ENCODE peak calls at places on chromosomes 1 and 21, in four cellular contexts. T is cardiac muscle cell, R is colonic mucosa, F is body of pancreas. B is an unnamed sample.

GRCh38 chr1:59892836-59893811 is 33.4 kb downstream of the CYP2J2 start:
- DNase-seq in T (peak), R (peak), F (peak), B (no peak)

GRCh38 chr1:161487483-161487827 is 17.8 kb upstream of the FCGR2A start:
- DNase-seq in T (no peak), R (peak), F (peak), B (no peak)

GRCh38 chr1:26717066-26717465 is 21.3 kb downstream of the ARID1A start:
- DNase-seq in T (no peak), R (no peak), F (no peak), B (no peak)

GRCh38 chr1:179955731-179956130 is 1.1 kb downstream of the CEP350 start:
- DNase-seq in T (no peak), R (no peak), F (no peak), B (no peak)

GRCh38 chr1:150076066-150076465 is 8.5 kb downstream of the VPS45 start:
- DNase-seq in T (no peak), R (no peak), F (no peak), B (no peak)

GRCh38 chr1:11952455-11953109 is 18.1 kb downstream of the PLOD1 start:
- DNase-seq in T (no peak), R (no peak), F (no peak), B (no peak)

GRCh38 chr1:200306954-200307754 is 102.7 kb downstream of the ZNF281 start:
- DNase-seq in T (peak), R (no peak), F (peak), B (peak)

GRCh38 chr1:234915923-234916675 is 212.5 kb downstream of the TOMM20 start:
- DNase-seq in T (peak), R (no peak), F (peak), B (no peak)

GRCh38 chr1:30684881-30685795 is 38.2 kb downstream of the MATN1 start:
- DNase-seq in T (peak), R (peak), F (peak), B (no peak)
- TF ChIP-seq CTCF in T (no peak), R (peak), F (peak), B (no peak)

GRCh38 chr21:45537746-45538291 is 4.4 kb downstream of the SLC19A1 start:
- DNase-seq in T (no peak), R (no peak), F (no peak), B (no peak)
- TF ChIP-seq CTCF in T (no peak), R (no peak), F (no peak), B (no peak)

DNA sequence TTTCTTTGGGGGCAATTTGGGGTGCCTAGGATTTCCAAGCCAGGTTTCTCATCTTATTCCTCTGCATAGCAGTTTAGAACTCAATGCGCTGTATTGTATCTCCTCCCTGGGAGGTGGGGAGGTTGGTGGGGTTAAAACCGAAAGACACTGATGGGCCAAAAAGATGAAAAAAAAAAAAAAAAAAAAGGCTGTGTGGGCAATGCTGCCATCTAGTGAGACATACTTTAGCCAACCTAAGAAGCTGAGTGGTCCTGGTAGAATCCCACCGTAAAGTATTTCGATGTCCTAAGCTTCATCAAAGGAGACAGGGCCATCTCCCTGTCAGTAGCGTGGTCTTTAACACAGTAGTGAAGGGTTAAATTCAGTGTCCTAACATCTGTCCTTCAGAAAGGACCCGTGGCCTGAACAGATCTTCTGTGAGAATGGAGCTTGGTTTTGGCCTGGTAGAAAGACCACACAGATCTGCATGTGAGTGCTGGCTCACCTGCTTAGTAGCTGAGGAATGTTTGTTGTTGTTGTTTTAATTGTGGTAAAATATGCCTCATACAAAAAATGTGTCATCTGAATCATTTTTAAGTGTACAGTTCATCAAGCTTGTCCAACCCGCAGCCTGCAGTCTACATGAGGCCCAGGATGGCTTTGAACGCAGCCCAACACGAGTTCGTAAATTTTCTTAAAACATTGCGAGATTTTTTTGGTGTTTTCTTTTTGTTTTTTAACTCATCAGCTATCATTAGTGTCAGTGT is 226.2 kb downstream of the KIF26B start:
- DNase-seq in T (no peak), R (no peak), F (no peak), B (no peak)
- TF ChIP-seq CTCF in T (peak), R (no peak), F (peak), B (no peak)

DNA sequence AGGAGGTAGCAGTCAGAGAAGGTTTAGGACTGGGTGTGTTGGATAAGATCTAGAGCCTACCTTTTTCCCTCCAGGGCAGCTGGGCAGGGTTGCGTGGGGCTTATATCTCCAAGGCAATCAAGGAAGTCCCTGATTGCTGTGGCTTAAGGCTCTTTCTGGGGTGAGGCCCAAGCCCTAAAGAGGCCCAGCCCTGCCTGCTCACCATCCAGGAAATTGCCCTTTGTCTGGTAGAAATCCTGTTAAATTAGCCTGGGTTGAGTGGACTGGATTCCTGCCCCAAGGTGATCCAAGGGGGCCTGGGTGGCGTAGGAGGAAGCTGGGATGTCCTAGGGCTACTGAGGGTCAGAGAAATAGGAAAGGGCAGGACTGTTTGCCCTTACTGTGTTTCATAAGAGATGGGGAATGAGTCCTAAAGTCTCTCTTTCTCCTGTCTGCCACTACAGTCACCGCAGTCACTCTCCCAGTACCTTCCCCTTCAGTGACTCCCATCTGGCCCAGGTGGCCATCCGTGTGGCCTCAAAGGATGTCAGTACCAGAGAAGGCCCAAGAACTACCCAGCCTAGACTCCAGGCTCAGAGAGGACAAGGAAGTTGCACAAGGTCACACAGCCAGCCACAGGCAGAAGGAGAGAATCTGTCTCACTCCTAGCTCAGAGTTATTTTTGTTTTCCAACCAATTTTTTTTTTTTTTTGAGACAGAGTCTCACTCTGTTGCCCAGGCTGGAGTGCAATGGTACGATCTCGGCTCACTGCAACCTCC is 25.8 kb downstream of the MFSD2A start:
- DNase-seq in T (no peak), R (peak), F (no peak), B (no peak)
- TF ChIP-seq CTCF in T (no peak), R (no peak), F (no peak), B (no peak)

DNA sequence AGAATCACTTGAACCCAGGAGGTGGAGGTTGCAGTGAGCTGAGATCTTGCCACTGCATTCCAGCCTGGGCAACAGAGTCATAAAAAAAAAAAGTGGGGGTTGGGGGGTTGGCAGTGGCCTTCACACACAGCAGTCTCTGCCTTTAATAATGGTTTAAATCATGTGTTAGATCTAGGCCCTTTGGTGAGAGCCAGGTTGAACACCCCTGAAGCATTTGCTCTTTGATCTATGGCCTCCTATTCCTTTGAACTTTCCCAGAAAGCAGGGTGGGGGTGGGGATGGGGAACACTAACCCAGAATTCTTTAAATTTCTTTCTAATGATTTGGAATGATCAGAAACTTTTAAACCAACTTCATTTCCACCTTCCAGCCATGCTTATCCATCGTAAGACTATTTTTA is 313.0 kb downstream of the KIF26B start:
- DNase-seq in T (no peak), R (no peak), F (no peak), B (no peak)
- TF ChIP-seq CTCF in T (no peak), R (no peak), F (no peak), B (no peak)

GRCh38 chr1:165936542-165936941 is 109.1 kb downstream of the UCK2 start:
- DNase-seq in T (no peak), R (no peak), F (no peak), B (no peak)

GRCh38 chr1:165930961-165931360 is 103.5 kb downstream of the UCK2 start:
- DNase-seq in T (no peak), R (no peak), F (no peak), B (no peak)

GRCh38 chr1:165938844-165939243 is 111.4 kb downstream of the UCK2 start:
- DNase-seq in T (no peak), R (no peak), F (no peak), B (no peak)

GRCh38 chr1:165928075-165928731 is 100.8 kb downstream of the UCK2 start:
- DNase-seq in T (peak), R (peak), F (peak), B (peak)

GRCh38 chr1:165933446-165934170 is 106.2 kb downstream of the UCK2 start:
- DNase-seq in T (no peak), R (no peak), F (no peak), B (no peak)
- TF ChIP-seq CTCF in T (no peak), R (no peak), F (no peak), B (no peak)

DNA sequence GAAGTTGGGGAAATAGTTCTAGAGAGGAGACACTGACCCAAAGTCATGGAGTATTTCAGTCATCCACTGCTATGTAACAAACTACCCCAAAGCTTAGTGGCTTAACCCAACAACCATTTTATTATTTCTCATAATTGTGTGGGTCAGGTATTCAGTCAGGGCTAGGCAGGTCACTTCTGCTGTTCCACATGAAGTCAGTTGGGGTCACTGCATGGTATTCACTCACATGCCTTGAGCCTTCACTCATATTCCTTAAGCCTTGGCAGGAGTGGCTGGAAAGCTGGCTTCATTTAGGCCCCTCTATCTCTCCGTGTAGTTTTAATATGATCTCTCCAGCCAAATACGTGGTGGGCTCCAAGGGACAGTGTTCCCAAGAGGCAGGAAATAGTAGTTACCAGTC is 17.5 kb upstream of the RNF11 start:
- DNase-seq in T (no peak), R (no peak), F (no peak), B (no peak)
- TF ChIP-seq CTCF in T (no peak), R (no peak), F (no peak), B (no peak)